ENCODE peak calls at places on chromosomes 2 and 18, in five cellular contexts. P is T-helper 9 cell, Z is AG04450, S is SK-N-MC, F is neural crest cell. B is an unnamed sample.

GRCh38 chr2:231900486-231900942 is 25.7 kb downstream of the NPPC start:
- DNase-seq in P (peak; percentile 46), Z (peak; percentile 11), S (no peak), F (peak; percentile 97), B (no peak)

GRCh38 chr2:114192362-114192761 is 250.1 kb upstream of the DPP10 start:
- DNase-seq in P (no peak), Z (no peak), S (no peak), F (no peak), B (no peak)

GRCh38 chr2:225398372-225398771 is 1.1 kb upstream of the NYAP2 start:
- DNase-seq in P (no peak), Z (no peak), S (no peak), F (no peak), B (no peak)

GRCh38 chr2:14634885-14635871 is 2.7 kb downstream of the LRATD1 start:
- DNase-seq in P (no peak), Z (no peak), S (no peak), F (peak; percentile 49), B (no peak)

GRCh38 chr2:240478346-240479110 is 43.1 kb downstream of the GPC1 start:
- DNase-seq in P (no peak), Z (no peak), S (no peak), F (no peak), B (no peak)

GRCh38 chr2:239965318-239965717 is 59.8 kb downstream of the NDUFA10 start:
- DNase-seq in P (no peak), Z (no peak), S (no peak), F (no peak), B (no peak)

GRCh38 chr2:187982668-187983067 is 309.0 kb upstream of the GULP1 start:
- DNase-seq in P (no peak), Z (peak; percentile 73), S (peak; percentile 60), F (no peak), B (peak; percentile 24)

GRCh38 chr2:28273751-28274150 is 118.9 kb upstream of the FOSL2 start:
- DNase-seq in P (no peak), Z (no peak), S (no peak), F (no peak), B (no peak)

GRCh38 chr18:37335337-37335736 is 230.3 kb downstream of the CELF4 start:
- DNase-seq in P (no peak), Z (no peak), S (no peak), F (peak; percentile 6), B (no peak)

GRCh38 chr2:164061129-164061746 is 325.4 kb upstream of the FIGN start:
- DNase-seq in P (no peak), Z (no peak), S (no peak), F (peak; percentile 53), B (no peak)

GRCh38 chr2:239241431-239241830 is 159.4 kb downstream of the HDAC4 start:
- DNase-seq in P (no peak), Z (no peak), S (no peak), F (no peak), B (no peak)

B was measured in brain pericyte.